ENCODE peak calls at places on chromosomes 6 and 20, in seven cellular contexts. E is IMR-90; W is colonic mucosa; C is lower leg skin; F is endothelial cell of umbilical vein; A is lower lobe of right lung; H is CD8-positive, alpha-beta T cell. K is an unnamed sample.

GRCh38 chr6:133804263-133804662 is 84.7 kb upstream of the TCF21 start:
- DNase-seq in E (peak), W (no peak), C (no peak), F (peak), A (no peak), H (no peak), K (no peak)

GRCh38 chr6:2514965-2515543 is 235.7 kb downstream of the MYLK4 start:
- DNase-seq in E (no peak), W (peak), C (no peak), F (no peak), A (no peak), H (no peak), K (no peak)

GRCh38 chr6:166589334-166589731 is 2.9 kb upstream of the RAMACL start:
- DNase-seq in E (no peak), W (no peak), C (no peak), F (peak), A (no peak), H (no peak), K (no peak)

GRCh38 chr6:75991941-75992340 is 80.5 kb downstream of the IMPG1 start:
- DNase-seq in E (no peak), W (no peak), C (no peak), F (no peak), A (no peak), H (no peak), K (no peak)

GRCh38 chr20:35871311-35871771 is 83.0 kb downstream of the SCAND1 start:
- DNase-seq in E (peak), W (peak), C (no peak), F (peak), A (no peak), H (no peak), K (peak)

GRCh38 chr6:67535946-67536345 is 1099.1 kb upstream of the ADGRB3 start:
- DNase-seq in E (no peak), W (no peak), C (no peak), F (no peak), A (no peak), H (no peak), K (peak)

GRCh38 chr6:136662347-136663237 is 112.4 kb upstream of the MAP7 start:
- DNase-seq in E (no peak), W (no peak), C (no peak), F (no peak), A (no peak), H (no peak), K (no peak)

GRCh38 chr6:105793132-105793531 is 293.0 kb upstream of the PRDM1 start:
- DNase-seq in E (no peak), W (peak), C (no peak), F (no peak), A (no peak), H (no peak), K (peak)

GRCh38 chr6:47096233-47096887 is 54.2 kb upstream of the ADGRF1 start:
- DNase-seq in E (no peak), W (no peak), C (no peak), F (no peak), A (no peak), H (no peak), K (no peak)

GRCh38 chr20:3071610-3072529 is at the start of gene OXT:
- DNase-seq in E (no peak), W (peak), C (no peak), F (peak), A (peak), H (peak), K (peak)

GRCh38 chr6:150409576-150410066 is 40.8 kb downstream of the IYD start:
- DNase-seq in E (no peak), W (peak), C (peak), F (peak), A (peak), H (no peak), K (no peak)

GRCh38 chr20:11651138-11651537 is 266.6 kb upstream of the BTBD3 start:
- DNase-seq in E (no peak), W (no peak), C (no peak), F (no peak), A (no peak), H (no peak), K (peak)

GRCh38 chr20:2259731-2260130 is 36.1 kb upstream of the TGM3 start:
- DNase-seq in E (no peak), W (no peak), C (no peak), F (no peak), A (no peak), H (no peak), K (peak)

GRCh38 chr6:129670634-129671033 is 39.3 kb downstream of the ARHGAP18 start:
- DNase-seq in E (no peak), W (no peak), C (no peak), F (no peak), A (no peak), H (no peak), K (no peak)

GRCh38 chr6:170497845-170498281 is 55.2 kb downstream of the PSMB1 start:
- DNase-seq in E (no peak), W (no peak), C (no peak), F (no peak), A (no peak), H (no peak), K (no peak)

GRCh38 chr20:44552950-44553908 is 29.1 kb upstream of the PKIG start:
- DNase-seq in E (peak), W (peak), C (no peak), F (peak), A (no peak), H (no peak), K (peak)

GRCh38 chr6:160217073-160217472 is 41.5 kb downstream of the SLC22A2 start:
- DNase-seq in E (no peak), W (no peak), C (no peak), F (no peak), A (no peak), H (no peak), K (no peak)

GRCh38 chr20:20466341-20466879 is 98.5 kb downstream of the INSM1 start:
- DNase-seq in E (peak), W (no peak), C (no peak), F (no peak), A (no peak), H (no peak), K (peak)

GRCh38 chr6:162387723-162388382 is 339.7 kb downstream of the PRKN start:
- DNase-seq in E (no peak), W (no peak), C (no peak), F (no peak), A (no peak), H (no peak), K (no peak)

GRCh38 chr20:52160049-52160448 is 31.5 kb downstream of the ZFP64 start:
- DNase-seq in E (no peak), W (no peak), C (no peak), F (no peak), A (no peak), H (no peak), K (no peak)

GRCh38 chr6:126199482-126199881 is 140.4 kb upstream of the CENPW start:
- DNase-seq in E (no peak), W (no peak), C (no peak), F (no peak), A (no peak), H (no peak), K (no peak)

GRCh38 chr20:48878849-48879248 is 42.7 kb upstream of the ARFGEF2 start:
- DNase-seq in E (no peak), W (no peak), C (no peak), F (no peak), A (no peak), H (no peak), K (no peak)

GRCh38 chr20:20765696-20766095 is 53.3 kb upstream of the RALGAPA2 start:
- DNase-seq in E (no peak), W (no peak), C (no peak), F (peak), A (no peak), H (no peak), K (no peak)

GRCh38 chr20:62740286-62741141 is 31.9 kb downstream of the NTSR1 start:
- DNase-seq in E (peak), W (no peak), C (no peak), F (peak), A (peak), H (peak), K (peak)
- H3K4me3 ChIP-seq in E (no peak), W (no peak), C (no peak), F (no peak), A (peak), H (peak), K (peak)

DNA sequence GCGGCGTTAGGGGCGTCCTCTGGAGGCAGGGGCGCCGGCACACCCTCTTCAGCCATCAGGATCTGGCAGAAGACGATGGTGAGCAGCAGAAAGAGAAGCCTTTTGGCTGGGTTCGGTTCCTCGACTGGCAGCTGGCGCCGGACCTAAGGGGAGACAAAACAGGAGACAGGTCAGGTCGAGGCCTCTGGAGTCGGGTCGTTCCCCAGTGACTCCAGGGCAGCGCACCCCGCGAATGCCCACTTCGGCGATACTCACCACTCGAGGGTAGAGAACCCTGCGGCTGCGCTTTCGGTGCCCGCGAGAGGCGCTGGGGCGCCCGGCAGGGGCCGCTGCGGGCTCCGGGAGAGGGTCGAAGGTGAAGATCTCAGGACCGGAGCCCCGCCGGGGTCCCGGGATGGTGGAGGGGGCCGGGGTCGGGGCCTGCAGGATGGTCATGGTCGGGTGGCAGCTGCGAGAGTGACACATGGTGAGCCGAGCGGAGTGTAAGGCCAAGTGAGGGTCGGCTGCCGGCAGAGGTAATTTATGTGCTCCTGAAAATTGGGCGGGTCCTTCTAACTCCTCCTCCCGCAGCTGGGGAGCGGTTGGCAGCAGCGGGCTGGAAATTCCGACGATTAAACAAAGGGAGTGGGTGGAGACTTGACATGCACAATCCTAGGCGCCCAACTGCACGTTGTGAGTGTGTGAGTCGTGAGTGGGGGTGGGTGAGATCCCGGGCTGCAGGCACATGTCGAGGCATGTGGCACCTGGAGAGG is at the start of gene IER3:
- DNase-seq in E (peak), W (peak), C (peak), F (peak), A (peak), H (peak), K (peak)
- TF ChIP-seq CTCF in E (peak), W (peak), C (no peak), F (peak), A (peak), H (peak), K (peak)

DNA sequence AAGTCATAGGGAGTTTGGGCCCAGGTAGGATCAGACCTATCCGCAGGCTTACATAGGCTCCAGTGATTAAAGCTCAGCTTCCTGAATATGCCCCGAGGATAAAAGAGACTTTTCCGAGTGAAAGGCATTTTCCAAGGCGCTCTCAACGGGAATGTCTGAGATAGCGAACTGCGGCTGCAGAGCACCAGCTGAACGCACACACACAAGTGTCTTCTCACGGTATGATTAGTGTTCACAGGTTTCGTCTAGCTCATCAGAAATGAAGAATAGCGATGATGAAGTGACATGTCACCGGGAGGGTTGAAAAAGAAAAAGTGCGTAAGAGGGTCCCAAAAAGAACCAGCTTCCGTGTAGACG is 639 bp upstream of the CARMIL1 start:
- DNase-seq in E (no peak), W (peak), C (no peak), F (no peak), A (no peak), H (no peak), K (no peak)
- H3K4me3 ChIP-seq in E (peak), W (peak), C (no peak), F (peak), A (peak), H (peak), K (peak)

GRCh38 chr20:61797200-61797599 is 268.5 kb downstream of the TAF4 start:
- DNase-seq in E (no peak), W (no peak), C (no peak), F (no peak), A (peak), H (no peak), K (no peak)
- TF ChIP-seq CTCF in E (no peak), W (no peak), C (no peak), F (no peak), A (no peak), H (no peak), K (no peak)

GRCh38 chr20:46306743-46307138 is 1.6 kb downstream of the CDH22 start:
- DNase-seq in E (no peak), W (no peak), C (no peak), F (no peak), A (no peak), H (no peak), K (no peak)

GRCh38 chr20:46305973-46306360 is 2.3 kb downstream of the CDH22 start:
- DNase-seq in E (no peak), W (no peak), C (no peak), F (no peak), A (no peak), H (no peak), K (no peak)

GRCh38 chr20:46307999-46308257 is 370 bp downstream of the CDH22 start:
- DNase-seq in E (no peak), W (no peak), C (no peak), F (no peak), A (no peak), H (no peak), K (no peak)

GRCh38 chr20:46308258-46309157 is at the start of gene CDH22:
- DNase-seq in E (peak), W (no peak), C (no peak), F (peak), A (peak), H (no peak), K (peak)

DNA sequence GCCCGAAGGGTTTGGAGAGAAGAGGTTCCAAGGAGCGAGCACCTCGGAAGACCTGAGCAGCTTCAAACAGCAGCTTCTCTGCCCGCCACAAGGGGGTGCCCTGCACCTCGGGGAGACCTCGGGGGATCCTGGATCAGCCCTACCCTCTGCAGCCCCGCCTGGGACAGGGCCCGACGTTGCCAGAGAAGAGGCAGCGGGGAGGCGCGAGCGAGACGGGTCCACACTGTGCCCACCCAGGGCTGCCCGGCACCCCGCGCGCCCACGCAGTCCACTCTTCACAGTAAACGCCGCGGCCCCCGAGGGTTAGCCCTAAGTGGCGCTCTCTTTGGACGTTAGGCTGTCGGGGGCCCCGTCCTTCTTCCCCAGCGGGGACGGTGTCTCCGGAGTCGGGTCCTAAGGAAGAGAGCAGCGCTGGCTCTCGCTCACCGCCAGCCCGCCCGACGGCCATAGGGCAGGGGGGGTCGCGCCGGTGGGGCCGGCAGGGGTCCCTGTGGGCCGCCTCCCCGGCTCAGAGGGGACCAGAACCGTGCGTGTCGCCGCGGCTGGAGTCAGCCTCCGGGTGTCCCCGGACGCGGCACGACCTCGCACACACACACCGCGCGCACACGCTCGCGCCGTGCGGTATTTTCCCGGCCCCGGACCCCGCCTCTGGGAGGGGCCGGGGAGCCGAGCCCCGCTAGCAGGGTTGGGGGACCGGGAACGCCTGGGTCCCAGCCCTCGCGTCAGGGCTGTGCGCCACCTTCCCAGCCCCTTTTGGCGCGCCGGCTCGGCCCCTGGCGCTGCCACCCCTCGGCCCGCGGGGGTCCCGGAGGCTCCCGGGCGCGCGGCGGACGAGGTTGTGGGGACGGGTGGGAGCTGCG is 929 bp downstream of the CDH22 start:
- DNase-seq in E (peak), W (peak), C (no peak), F (peak), A (peak), H (peak), K (peak)
- H3K4me3 ChIP-seq in E (no peak), W (peak), C (peak), F (no peak), A (peak), H (peak), K (no peak)

DNA sequence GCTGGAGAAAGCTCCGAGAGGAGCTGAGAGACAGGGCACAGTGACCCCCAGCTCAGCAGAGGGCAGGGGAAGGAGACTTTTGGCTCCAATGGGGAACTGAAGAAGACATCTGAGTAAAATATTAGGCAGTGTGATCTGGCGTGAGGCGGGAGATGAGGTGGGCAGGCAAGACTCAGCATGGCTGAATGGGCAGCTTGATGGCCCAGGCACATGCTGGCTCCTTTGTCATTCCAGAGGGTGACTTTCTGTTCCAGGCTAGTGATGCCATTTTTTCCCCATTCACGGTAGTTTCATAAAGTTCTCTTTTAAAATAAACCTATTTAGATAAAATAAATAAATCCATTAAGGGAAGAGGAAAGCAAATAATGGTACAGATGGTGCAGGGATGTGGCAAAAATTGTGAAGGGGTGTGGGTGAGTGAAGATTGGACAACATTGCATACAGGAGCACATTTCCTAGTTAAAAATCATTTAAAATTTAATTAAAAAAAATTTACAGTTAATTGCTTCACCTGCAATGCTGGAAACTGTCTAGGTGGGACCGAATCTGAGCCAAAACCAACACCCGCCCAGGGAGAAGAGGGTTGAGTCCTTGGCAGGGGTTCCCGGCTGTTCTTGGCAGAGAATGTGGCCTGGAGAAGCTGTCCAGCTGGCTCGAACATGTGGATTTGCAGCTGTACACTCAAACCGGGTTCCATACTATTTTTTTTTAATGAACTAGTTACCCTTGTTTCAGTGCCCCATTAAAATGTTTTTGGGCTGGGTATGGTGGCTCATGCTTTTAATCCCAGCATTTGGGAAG is 41.7 kb upstream of the PRELID3B start:
- DNase-seq in E (no peak), W (no peak), C (no peak), F (no peak), A (no peak), H (no peak), K (no peak)
- TF ChIP-seq CTCF in E (no peak), W (no peak), C (no peak), F (no peak), A (no peak), H (no peak), K (no peak)

DNA sequence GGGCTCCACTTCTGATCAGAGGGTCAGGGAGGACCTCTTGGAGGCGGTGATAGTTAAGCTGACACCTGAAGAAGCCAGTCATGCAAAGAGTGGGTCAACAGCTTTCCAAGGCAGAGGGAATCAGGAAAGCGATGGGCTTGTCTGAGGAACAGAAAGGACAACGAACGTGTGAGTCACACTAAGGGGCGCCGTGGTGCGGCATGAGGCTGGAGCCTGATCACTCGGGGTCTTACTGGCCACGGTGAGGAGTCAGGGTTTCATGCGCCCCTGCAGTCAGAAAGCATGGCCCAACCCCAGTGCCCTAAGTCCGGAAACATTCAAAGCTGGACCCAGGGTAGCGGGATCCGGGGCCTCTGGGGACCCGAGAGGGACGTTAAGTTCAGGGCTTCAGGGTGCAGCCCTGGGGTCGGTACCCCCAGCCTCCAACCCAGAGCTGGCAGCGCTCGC is 50.5 kb upstream of the SLC32A1 start:
- DNase-seq in E (no peak), W (no peak), C (no peak), F (peak), A (no peak), H (no peak), K (no peak)
- H3K4me3 ChIP-seq in E (peak), W (peak), C (peak), F (peak), A (peak), H (peak), K (peak)

DNA sequence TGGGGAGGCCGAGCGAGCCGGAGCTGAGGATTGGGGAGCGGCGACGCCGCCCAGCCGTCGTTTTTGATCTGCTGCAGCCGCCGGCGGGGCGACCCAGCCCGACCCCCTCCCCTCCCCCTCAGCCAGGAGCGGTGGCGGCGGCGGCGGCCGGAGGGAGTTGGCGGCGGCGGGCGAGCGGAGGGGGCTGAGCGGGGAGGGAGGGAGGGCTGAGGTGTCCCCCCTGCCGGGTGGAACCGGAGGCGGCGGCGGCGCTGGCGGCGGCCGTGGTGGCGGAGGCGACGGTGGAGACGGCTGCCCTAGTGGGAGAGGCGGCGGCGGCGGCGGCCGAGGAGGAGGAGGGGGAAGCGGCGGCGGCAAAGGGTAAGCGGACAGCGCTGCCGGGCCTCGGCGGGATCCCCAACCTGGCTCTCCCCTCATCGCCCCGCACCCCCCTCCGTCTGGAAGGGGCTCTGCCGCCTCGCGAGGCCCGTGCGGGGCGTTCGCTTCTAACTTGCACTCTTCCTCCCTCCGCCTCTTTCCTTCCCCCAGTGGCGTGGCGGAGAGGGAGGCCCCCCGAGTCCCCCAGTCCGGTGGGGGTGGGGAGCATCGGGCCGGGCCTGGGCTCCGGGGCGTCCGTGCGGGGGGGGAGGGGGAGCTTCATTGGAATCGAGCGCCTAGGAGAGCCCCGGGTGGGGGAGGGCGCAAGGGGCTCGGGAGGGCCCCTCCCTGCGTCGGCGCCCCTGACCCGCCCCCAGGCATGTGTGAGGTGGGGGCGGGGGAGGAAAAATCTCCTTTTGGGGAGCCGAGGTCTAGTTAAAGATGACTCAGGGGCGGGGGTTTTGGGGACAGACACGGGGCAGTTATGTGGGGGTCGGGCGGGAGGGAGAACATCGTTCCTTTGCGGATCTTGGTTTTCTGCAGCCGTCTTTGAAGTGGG is at the start of gene TAB2:
- DNase-seq in E (no peak), W (peak), C (no peak), F (peak), A (peak), H (peak), K (no peak)
- TF ChIP-seq CTCF in E (no peak), W (no peak), C (no peak), F (no peak), A (no peak), H (no peak), K (no peak)

K was measured in foreskin fibroblast.